ENCODE peak calls at places on chromosomes 13 and 19, in four cellular contexts. Z is breast epithelium, T is thoracic aorta, K is tibial artery. S is an unnamed sample.
A peak's percentile ranks its signal among the peaks of the same experiment; 100 is the strongest.

GRCh38 chr19:42153606-42154405 is 21.6 kb upstream of the POU2F2 start:
- DNase-seq in T (no peak), K (no peak), Z (no peak), S (no peak)

GRCh38 chr13:39107484-39108040 is 69.3 kb downstream of the NHLRC3 start:
- DNase-seq in T (no peak), K (no peak), Z (no peak), S (no peak)

GRCh38 chr13:36029171-36029570 is 102.0 kb downstream of the DCLK1 start:
- DNase-seq in Z (no peak), T (no peak), K (no peak), S (no peak)

GRCh38 chr19:31223805-31224534 is 125.3 kb downstream of the TSHZ3 start:
- DNase-seq in K (no peak), Z (no peak), T (no peak), S (no peak)

GRCh38 chr19:35995655-35995993 is 636 bp downstream of the SDHAF1 start:
- DNase-seq in T (no peak), K (peak; percentile 81), Z (no peak), S (no peak)

GRCh38 chr13:68046900-68047299 is 816.8 kb upstream of the PCDH9 start:
- DNase-seq in K (no peak), T (no peak), Z (no peak), S (no peak)

GRCh38 chr13:105971720-105972119 is 563.7 kb downstream of the EFNB2 start:
- DNase-seq in Z (no peak), K (no peak), T (no peak), S (no peak)

GRCh38 chr19:18611327-18612050 is 1.2 kb upstream of the TMEM59L start:
- DNase-seq in K (no peak), T (no peak), Z (no peak), S (no peak)

GRCh38 chr13:110108348-110109139 is 198.4 kb downstream of the COL4A1 start:
- DNase-seq in Z (peak; percentile 74), K (peak; percentile 91), T (peak; percentile 53), S (no peak)

GRCh38 chr19:23523863-23524262 is 128.6 kb upstream of the ZNF91 start:
- DNase-seq in T (no peak), Z (no peak), K (no peak), S (no peak)
- H3K9me3 ChIP-seq in T (no peaks in the 10 kb centered on the region), Z (no peaks in the 10 kb centered on the region), K (no peaks in the 10 kb centered on the region), S (no peaks in the 10 kb centered on the region)

DNA sequence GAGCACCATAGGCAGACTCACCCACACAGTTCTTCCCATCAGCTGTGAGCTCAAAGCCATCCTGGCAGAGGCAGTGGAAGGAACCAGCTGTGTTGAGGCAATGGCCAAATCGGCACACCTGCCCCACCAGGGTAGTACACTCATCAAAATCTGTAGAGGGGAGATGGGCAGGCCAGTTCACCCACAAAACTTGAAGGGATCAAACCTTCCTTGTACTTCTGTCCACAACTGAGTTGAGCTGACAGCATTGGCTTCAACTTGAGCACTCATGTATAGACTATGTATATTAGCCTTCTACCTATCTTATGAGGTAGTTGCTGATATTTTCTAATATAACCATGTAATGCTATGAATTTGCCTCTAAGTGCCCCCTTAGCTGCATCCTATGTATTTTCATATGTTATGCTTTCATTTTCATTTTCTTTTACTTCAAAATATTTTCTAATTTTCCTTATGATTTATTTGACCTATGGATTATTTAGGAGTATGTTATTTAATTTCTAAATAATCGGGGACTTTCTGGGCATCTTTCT is 42.9 kb downstream of the CCL25 start:
- DNase-seq in T (no peak), Z (no peak), K (no peak), S (no peak)
- H3K9me3 ChIP-seq in T (peaks cover 32% of the 10 kb centered on the region), Z (peaks cover 43% of the 10 kb centered on the region), K (peaks cover 38% of the 10 kb centered on the region), S (peaks cover 24% of the 10 kb centered on the region)

DNA sequence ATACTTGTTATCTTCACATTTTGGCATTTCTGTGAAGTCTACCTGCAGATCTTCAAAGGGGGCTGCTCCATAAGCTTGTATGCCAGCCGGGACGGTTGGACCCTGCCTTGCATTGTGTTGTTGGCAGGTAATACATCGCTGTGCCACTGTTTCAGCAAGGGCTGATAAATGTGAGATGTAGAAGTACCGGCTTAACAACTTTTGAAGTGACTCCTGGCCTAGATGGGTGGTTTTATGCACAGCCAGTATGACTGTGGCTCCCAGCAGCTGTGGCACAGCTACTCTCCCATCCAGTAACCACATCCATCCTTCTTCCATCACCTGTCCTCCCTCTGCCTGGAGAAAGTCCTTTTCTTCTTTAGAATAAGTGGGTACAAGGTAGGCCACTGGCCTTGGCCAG is 19.7 kb downstream of the ZNF700 start:
- DNase-seq in Z (no peak), K (no peak), T (no peak), S (no peak)
- H3K9me3 ChIP-seq in Z (peaks cover 100% of the 10 kb centered on the region), K (peaks cover 98% of the 10 kb centered on the region), T (peaks cover 99% of the 10 kb centered on the region), S (peaks cover 100% of the 10 kb centered on the region)

GRCh38 chr13:83538636-83539035 is 343.6 kb downstream of the SLITRK1 start:
- DNase-seq in Z (no peak), T (no peak), K (no peak), S (no peak)
- H3K9me3 ChIP-seq in Z (peaks cover 8% of the 10 kb centered on the region), T (peaks cover 3% of the 10 kb centered on the region), K (peaks cover 6% of the 10 kb centered on the region), S (no peaks in the 10 kb centered on the region)

GRCh38 chr13:18993884-18994660 is 187.6 kb downstream of the TUBA3C start:
- DNase-seq in T (no peak), K (no peak), Z (no peak), S (no peak)

GRCh38 chr13:18995259-18995873 is 186.3 kb downstream of the TUBA3C start:
- DNase-seq in K (no peak), Z (no peak), T (no peak), S (no peak)

GRCh38 chr13:18998389-18998788 is 183.2 kb downstream of the TUBA3C start:
- DNase-seq in K (no peak), Z (no peak), T (no peak), S (no peak)

GRCh38 chr13:18996221-18996620 is 185.4 kb downstream of the TUBA3C start:
- DNase-seq in Z (no peak), T (no peak), K (no peak), S (no peak)

DNA sequence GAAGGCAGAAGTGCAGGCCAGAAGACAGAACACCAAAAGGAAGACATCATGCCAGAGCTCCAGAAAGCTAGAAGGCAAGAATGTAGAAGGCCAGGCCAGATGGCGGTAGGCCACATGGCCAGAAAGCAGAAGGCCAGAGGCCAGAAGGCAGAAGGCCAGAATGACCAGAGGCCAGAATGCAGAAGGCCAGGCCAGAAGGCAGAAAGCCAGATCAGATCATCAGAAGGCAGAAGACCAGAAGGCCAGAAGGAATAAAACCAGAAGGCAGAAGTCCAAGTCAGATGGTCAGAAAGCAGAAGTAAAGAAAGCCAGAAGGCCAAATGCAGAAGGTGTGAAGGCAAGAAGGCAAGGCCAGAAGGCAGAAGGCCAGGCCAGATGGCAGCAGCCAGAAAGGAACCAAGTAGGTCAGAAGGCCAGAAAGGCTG is 185.0 kb downstream of the TUBA3C start:
- DNase-seq in T (no peak), K (no peak), Z (no peak), S (no peak)
- H3K9me3 ChIP-seq in T (peaks cover 11% of the 10 kb centered on the region), K (peaks cover 15% of the 10 kb centered on the region), Z (peaks cover 39% of the 10 kb centered on the region), S (peaks cover 6% of the 10 kb centered on the region)

DNA sequence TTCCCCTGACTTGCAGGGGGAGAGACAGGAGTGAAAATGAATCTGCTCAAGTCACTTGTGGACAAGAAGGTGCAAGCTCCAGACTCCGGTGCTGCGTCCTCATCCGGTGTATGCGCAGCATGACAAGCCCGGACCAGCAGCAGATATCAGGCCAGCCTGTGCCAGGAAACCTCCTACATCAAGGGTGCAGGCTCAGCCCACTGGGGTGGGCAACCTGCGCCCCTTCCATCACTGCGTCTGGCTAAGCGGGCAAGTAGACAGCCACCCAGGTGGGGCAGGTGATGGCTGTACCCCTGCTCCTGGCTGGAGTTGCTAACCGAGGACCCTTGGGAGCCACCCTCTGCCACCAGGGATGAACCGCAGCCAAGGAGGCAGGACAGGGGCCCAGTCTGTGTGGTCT is 32.9 kb upstream of the SLC15A1 start:
- DNase-seq in K (no peak), Z (no peak), T (no peak), S (no peak)
- H3K9me3 ChIP-seq in K (no peaks in the 10 kb centered on the region), Z (no peaks in the 10 kb centered on the region), T (no peaks in the 10 kb centered on the region), S (no peaks in the 10 kb centered on the region)

GRCh38 chr13:107992542-107992941 is 222.8 kb downstream of the LIG4 start:
- DNase-seq in Z (no peak), T (no peak), K (no peak), S (no peak)

GRCh38 chr13:107994137-107994536 is 221.2 kb downstream of the LIG4 start:
- DNase-seq in K (no peak), T (no peak), Z (no peak), S (no peak)

DNA sequence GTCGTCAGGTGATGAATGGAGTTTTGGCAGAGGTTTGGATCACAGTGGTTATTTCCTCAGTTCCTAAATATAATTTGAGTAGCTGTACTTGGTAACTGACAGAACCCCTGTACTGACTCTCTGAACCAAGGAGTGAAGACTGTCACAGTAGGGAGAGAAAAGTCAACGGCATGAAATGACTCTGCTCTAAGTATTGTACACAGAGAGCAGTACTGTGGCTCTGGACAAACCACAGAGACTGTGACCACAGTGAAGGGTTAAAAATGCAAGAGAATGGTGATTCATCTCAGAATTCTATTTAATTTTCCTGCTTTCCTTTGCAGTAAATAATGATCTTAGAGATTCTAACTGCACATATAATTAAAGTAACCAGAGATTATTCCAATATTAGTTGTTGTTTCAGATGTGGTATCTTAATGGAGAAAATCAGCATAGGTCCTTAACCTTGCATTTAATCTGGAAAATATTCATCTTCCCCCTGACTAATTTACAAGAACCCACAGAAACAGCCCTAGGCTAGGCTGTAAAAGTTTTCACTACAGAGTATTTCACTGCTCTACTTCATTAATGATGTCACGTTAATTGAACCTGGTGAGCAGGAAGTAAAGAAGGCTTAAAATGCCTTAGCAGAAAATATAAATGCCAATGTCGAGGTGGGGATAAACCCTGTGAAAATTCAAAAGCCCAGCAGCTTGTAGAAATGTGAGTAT is 221.9 kb downstream of the LIG4 start:
- DNase-seq in Z (no peak), T (no peak), K (no peak), S (no peak)
- H3K9me3 ChIP-seq in Z (no peaks in the 10 kb centered on the region), T (no peaks in the 10 kb centered on the region), K (no peaks in the 10 kb centered on the region), S (no peaks in the 10 kb centered on the region)

GRCh38 chr19:14798760-14799159 is 20.4 kb upstream of the ADGRE2 start:
- DNase-seq in K (no peak), Z (no peak), T (no peak), S (no peak)

GRCh38 chr19:14795078-14795721 is 16.8 kb upstream of the ADGRE2 start:
- DNase-seq in Z (no peak), T (no peak), K (no peak), S (no peak)

GRCh38 chr19:14796021-14796420 is 17.7 kb upstream of the ADGRE2 start:
- DNase-seq in Z (no peak), T (no peak), K (no peak), S (no peak)
- H3K9me3 ChIP-seq in Z (no peaks in the 10 kb centered on the region), T (no peaks in the 10 kb centered on the region), K (no peaks in the 10 kb centered on the region), S (peaks cover 4% of the 10 kb centered on the region)

DNA sequence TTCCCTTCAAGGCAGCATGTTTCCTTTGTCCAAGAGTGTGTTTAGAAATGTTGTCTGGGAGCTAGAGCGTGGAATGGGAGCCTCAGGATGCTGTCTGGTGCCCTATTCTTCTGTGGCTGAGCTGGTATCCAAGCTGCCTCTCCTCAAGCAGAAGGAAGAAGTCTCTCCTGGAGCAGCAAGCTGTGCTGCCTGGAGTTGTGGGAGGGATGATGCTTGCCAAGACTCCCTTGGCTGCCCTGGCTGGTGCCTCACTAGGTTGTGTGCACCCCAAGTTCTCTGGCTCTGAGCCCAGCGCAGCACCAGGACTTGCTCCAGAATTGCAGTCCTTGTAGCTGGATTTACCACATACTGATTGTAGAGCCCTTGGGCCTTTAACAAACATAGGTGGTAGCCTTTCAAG is 4.7 kb upstream of the CYP4F3 start:
- DNase-seq in K (no peak), T (no peak), Z (no peak), S (no peak)
- H3K9me3 ChIP-seq in K (no peaks in the 10 kb centered on the region), T (no peaks in the 10 kb centered on the region), Z (peaks cover 6% of the 10 kb centered on the region), S (no peaks in the 10 kb centered on the region)

S was measured in ascending aorta.